ENCODE peak calls at places on chromosomes 4 and X, in six cellular contexts. One of them, this sample, is unnamed.

GRCh38 chr4:23969635-23970034 is 79.8 kb upstream of the PPARGC1A start:
- DNase-seq in HT-29: no peak
- DNase-seq in cardiac fibroblast: no peak
- DNase-seq in Peyer's patch: no peak
- DNase-seq in activated T-cell treated with anti-CD3 and anti-CD28 coated beads for 1 hour: no peak
- DNase-seq in astrocyte of the spinal cord: no peak
- DNase-seq in this sample: no peak

GRCh38 chrX:22912598-22912997 is 87.2 kb upstream of the DDX53 start:
- DNase-seq in HT-29: no peak
- DNase-seq in cardiac fibroblast: no peak
- DNase-seq in Peyer's patch: no peak
- DNase-seq in activated T-cell treated with anti-CD3 and anti-CD28 coated beads for 1 hour: no peak
- DNase-seq in astrocyte of the spinal cord: no peak
- DNase-seq in this sample: no peak

GRCh38 chr4:161448550-161449180 is 715.1 kb downstream of the FSTL5 start:
- DNase-seq in HT-29: no peak
- DNase-seq in cardiac fibroblast: no peak
- DNase-seq in Peyer's patch: no peak
- DNase-seq in activated T-cell treated with anti-CD3 and anti-CD28 coated beads for 1 hour: no peak
- DNase-seq in astrocyte of the spinal cord: no peak
- DNase-seq in this sample: no peak

GRCh38 chrX:56385336-56385735 is 153.2 kb downstream of the KLF8 start:
- DNase-seq in HT-29: no peak
- DNase-seq in cardiac fibroblast: no peak
- DNase-seq in Peyer's patch: no peak
- DNase-seq in activated T-cell treated with anti-CD3 and anti-CD28 coated beads for 1 hour: no peak
- DNase-seq in astrocyte of the spinal cord: no peak
- DNase-seq in this sample: no peak

GRCh38 chrX:10685923-10686595 is 65.7 kb upstream of the MID1 start:
- DNase-seq in HT-29: no peak
- DNase-seq in cardiac fibroblast: peak
- DNase-seq in Peyer's patch: no peak
- DNase-seq in activated T-cell treated with anti-CD3 and anti-CD28 coated beads for 1 hour: no peak
- DNase-seq in astrocyte of the spinal cord: no peak
- DNase-seq in this sample: no peak

GRCh38 chr4:150720973-150721518 is 139.1 kb downstream of the MAB21L2 start:
- DNase-seq in HT-29: no peak
- DNase-seq in cardiac fibroblast: peak
- DNase-seq in Peyer's patch: no peak
- DNase-seq in activated T-cell treated with anti-CD3 and anti-CD28 coated beads for 1 hour: no peak
- DNase-seq in astrocyte of the spinal cord: no peak
- DNase-seq in this sample: no peak

GRCh38 chrX:66635360-66635759 is 3.5 kb downstream of the EDA2R start:
- DNase-seq in HT-29: no peak
- DNase-seq in cardiac fibroblast: peak
- DNase-seq in Peyer's patch: no peak
- DNase-seq in activated T-cell treated with anti-CD3 and anti-CD28 coated beads for 1 hour: no peak
- DNase-seq in astrocyte of the spinal cord: peak
- DNase-seq in this sample: peak

GRCh38 chrX:47240619-47241018 is 7.8 kb downstream of the USP11 start:
- DNase-seq in HT-29: no peak
- DNase-seq in cardiac fibroblast: no peak
- DNase-seq in Peyer's patch: no peak
- DNase-seq in activated T-cell treated with anti-CD3 and anti-CD28 coated beads for 1 hour: no peak
- DNase-seq in astrocyte of the spinal cord: no peak
- DNase-seq in this sample: no peak

GRCh38 chr4:187128971-187129370 is 405.3 kb upstream of the FAT1 start:
- DNase-seq in HT-29: no peak
- DNase-seq in cardiac fibroblast: peak
- DNase-seq in Peyer's patch: no peak
- DNase-seq in activated T-cell treated with anti-CD3 and anti-CD28 coated beads for 1 hour: no peak
- DNase-seq in astrocyte of the spinal cord: peak
- DNase-seq in this sample: peak

GRCh38 chr4:112942077-112942476 is 107.4 kb upstream of the ANK2 start:
- DNase-seq in HT-29: no peak
- DNase-seq in cardiac fibroblast: no peak
- DNase-seq in Peyer's patch: no peak
- DNase-seq in activated T-cell treated with anti-CD3 and anti-CD28 coated beads for 1 hour: no peak
- DNase-seq in astrocyte of the spinal cord: no peak
- DNase-seq in this sample: no peak

GRCh38 chr4:8238515-8239053 is 31.0 kb upstream of the HTRA3 start:
- DNase-seq in HT-29: peak
- DNase-seq in cardiac fibroblast: no peak
- DNase-seq in Peyer's patch: no peak
- DNase-seq in activated T-cell treated with anti-CD3 and anti-CD28 coated beads for 1 hour: no peak
- DNase-seq in astrocyte of the spinal cord: no peak
- DNase-seq in this sample: no peak

GRCh38 chr4:74428278-74428677 is 16.7 kb upstream of the AREG start:
- DNase-seq in HT-29: peak
- DNase-seq in cardiac fibroblast: peak
- DNase-seq in Peyer's patch: no peak
- DNase-seq in activated T-cell treated with anti-CD3 and anti-CD28 coated beads for 1 hour: no peak
- DNase-seq in astrocyte of the spinal cord: no peak
- DNase-seq in this sample: no peak

GRCh38 chrX:20742106-20742505 is 475.4 kb upstream of the RPS6KA3 start:
- DNase-seq in HT-29: no peak
- DNase-seq in cardiac fibroblast: no peak
- DNase-seq in Peyer's patch: no peak
- DNase-seq in activated T-cell treated with anti-CD3 and anti-CD28 coated beads for 1 hour: no peak
- DNase-seq in astrocyte of the spinal cord: peak
- DNase-seq in this sample: no peak

GRCh38 chr4:3440979-3441500 is 728 bp upstream of the HGFAC start:
- DNase-seq in HT-29: no peak
- DNase-seq in cardiac fibroblast: peak
- DNase-seq in Peyer's patch: no peak
- DNase-seq in activated T-cell treated with anti-CD3 and anti-CD28 coated beads for 1 hour: no peak
- DNase-seq in astrocyte of the spinal cord: no peak
- DNase-seq in this sample: no peak

GRCh38 chrX:8738588-8739189 is 6.8 kb upstream of the ANOS1 start:
- DNase-seq in HT-29: peak
- DNase-seq in cardiac fibroblast: peak
- DNase-seq in Peyer's patch: no peak
- DNase-seq in activated T-cell treated with anti-CD3 and anti-CD28 coated beads for 1 hour: no peak
- DNase-seq in astrocyte of the spinal cord: peak
- DNase-seq in this sample: no peak

GRCh38 chrX:115018040-115018647 is 728 bp upstream of the IL13RA2 start:
- DNase-seq in HT-29: peak
- DNase-seq in cardiac fibroblast: peak
- DNase-seq in Peyer's patch: no peak
- DNase-seq in activated T-cell treated with anti-CD3 and anti-CD28 coated beads for 1 hour: no peak
- DNase-seq in astrocyte of the spinal cord: no peak
- DNase-seq in this sample: no peak

GRCh38 chr4:113620032-113620431 is 141.5 kb downstream of the CAMK2D start:
- DNase-seq in HT-29: no peak
- DNase-seq in cardiac fibroblast: no peak
- DNase-seq in Peyer's patch: no peak
- DNase-seq in activated T-cell treated with anti-CD3 and anti-CD28 coated beads for 1 hour: no peak
- DNase-seq in astrocyte of the spinal cord: no peak
- DNase-seq in this sample: no peak

GRCh38 chr4:26459756-26460530 is 30.3 kb downstream of the CCKAR start:
- DNase-seq in HT-29: no peak
- DNase-seq in cardiac fibroblast: peak
- DNase-seq in Peyer's patch: no peak
- DNase-seq in activated T-cell treated with anti-CD3 and anti-CD28 coated beads for 1 hour: no peak
- DNase-seq in astrocyte of the spinal cord: peak
- DNase-seq in this sample: no peak

GRCh38 chr4:63632858-63633257 is 776.4 kb downstream of the TECRL start:
- DNase-seq in HT-29: no peak
- DNase-seq in cardiac fibroblast: no peak
- DNase-seq in Peyer's patch: no peak
- DNase-seq in activated T-cell treated with anti-CD3 and anti-CD28 coated beads for 1 hour: no peak
- DNase-seq in astrocyte of the spinal cord: no peak
- DNase-seq in this sample: no peak

GRCh38 chr4:93814141-93814540 is 14.4 kb upstream of the ATOH1 start:
- DNase-seq in HT-29: no peak
- DNase-seq in cardiac fibroblast: no peak
- DNase-seq in Peyer's patch: no peak
- DNase-seq in activated T-cell treated with anti-CD3 and anti-CD28 coated beads for 1 hour: no peak
- DNase-seq in astrocyte of the spinal cord: no peak
- DNase-seq in this sample: no peak

GRCh38 chrX:132086717-132087116 is 41.1 kb downstream of the FRMD7 start:
- DNase-seq in HT-29: no peak
- DNase-seq in cardiac fibroblast: peak
- DNase-seq in Peyer's patch: no peak
- DNase-seq in activated T-cell treated with anti-CD3 and anti-CD28 coated beads for 1 hour: no peak
- DNase-seq in astrocyte of the spinal cord: no peak
- DNase-seq in this sample: no peak

This sample was measured in epithelial cell of proximal tubule.